ENCODE peak calls at places on chromosomes 2 and 18, in seven cellular contexts. W, I, S, H, J, F and T are unnamed samples.

GRCh38 chr18:79404567-79404910 is 8.8 kb downstream of the NFATC1 start:
- DNase-seq in F (no peak), H (no peak), J (no peak), I (no peak), W (no peak), S (no peak), T (no peak)

GRCh38 chr18:72107647-72108046 is 436.5 kb downstream of the CBLN2 start:
- DNase-seq in H (peak), W (no peak), S (no peak), J (no peak), I (no peak), F (peak), T (no peak)

GRCh38 chr2:165407464-165407863 is 62.0 kb upstream of the CSRNP3 start:
- DNase-seq in W (no peak), S (no peak), J (no peak), I (no peak), H (no peak), F (no peak), T (no peak)

GRCh38 chr2:160229591-160229990 is 29.5 kb upstream of the ITGB6 start:
- DNase-seq in J (no peak), S (no peak), I (no peak), H (peak), W (no peak), F (no peak), T (no peak)

GRCh38 chr18:47893939-47894699 is 36.3 kb downstream of the SMAD2 start:
- DNase-seq in I (no peak), S (no peak), W (no peak), J (no peak), H (no peak), F (no peak), T (no peak)

GRCh38 chr2:101149241-101150192 is 1.7 kb downstream of the TBC1D8 start:
- DNase-seq in I (no peak), J (no peak), W (no peak), F (no peak), H (no peak), S (no peak), T (no peak)

GRCh38 chr2:68190991-68191731 is 33.5 kb downstream of the PNO1 start:
- DNase-seq in I (peak), J (no peak), F (peak), S (no peak), H (peak), W (no peak), T (peak)

GRCh38 chr2:237171396-237171795 is 85.7 kb downstream of the COPS8 start:
- DNase-seq in F (peak), H (peak), S (peak), W (no peak), J (no peak), I (peak), T (peak)

GRCh38 chr2:176080540-176081355 is 3.0 kb downstream of the EVX2 start:
- DNase-seq in W (no peak), J (no peak), S (peak), I (no peak), F (no peak), H (no peak), T (no peak)

GRCh38 chr2:140349695-140350094 is 1569.5 kb upstream of the NXPH2 start:
- DNase-seq in F (no peak), W (no peak), S (no peak), H (peak), I (no peak), J (no peak), T (no peak)

GRCh38 chr2:98029718-98030222 is 34.0 kb upstream of the TMEM131 start:
- DNase-seq in J (no peak), I (no peak), F (no peak), H (no peak), S (no peak), W (no peak), T (no peak)

GRCh38 chr2:54881759-54882158 is 158.3 kb downstream of the EML6 start:
- DNase-seq in S (no peak), I (no peak), W (no peak), H (no peak), F (no peak), J (no peak), T (no peak)

GRCh38 chr2:241291152-241291551 is 24.3 kb downstream of the HDLBP start:
- DNase-seq in H (no peak), I (no peak), S (no peak), J (no peak), F (no peak), W (no peak), T (no peak)

GRCh38 chr2:213188971-213189899 is 37.8 kb upstream of the IKZF2 start:
- DNase-seq in H (peak), I (no peak), W (no peak), J (no peak), S (no peak), F (no peak), T (no peak)

GRCh38 chr2:122634261-122634660 is 878.8 kb downstream of the TSN start:
- DNase-seq in I (peak), S (no peak), F (peak), H (peak), J (no peak), W (no peak), T (peak)

GRCh38 chr18:9575558-9575957 is 38.8 kb downstream of the PPP4R1 start:
- DNase-seq in I (peak), J (peak), W (no peak), S (no peak), H (peak), F (peak), T (peak)

GRCh38 chr2:74481961-74482800 is 617 bp downstream of the CCDC142 start:
- DNase-seq in H (no peak), S (no peak), I (no peak), W (peak), J (no peak), F (no peak), T (no peak)

GRCh38 chr18:12766986-12767433 is 64.2 kb downstream of the PSMG2 start:
- DNase-seq in F (no peak), I (no peak), W (no peak), J (no peak), S (no peak), H (no peak), T (no peak)

GRCh38 chr2:176162911-176163654 is 6.0 kb downstream of the HOXD3 start:
- DNase-seq in I (no peak), W (no peak), J (no peak), S (no peak), H (no peak), F (no peak), T (no peak)

GRCh38 chr2:234136461-234136860 is 86.0 kb downstream of the SPP2 start:
- DNase-seq in J (no peak), S (no peak), W (no peak), H (no peak), F (no peak), I (peak), T (no peak)

GRCh38 chr2:241225545-241225944 is 37.1 kb downstream of the ANO7 start:
- DNase-seq in S (no peak), I (no peak), H (no peak), W (no peak), J (no peak), F (no peak), T (no peak)

GRCh38 chr18:7647500-7647899 is 80.4 kb downstream of the PTPRM start:
- DNase-seq in J (no peak), I (no peak), H (no peak), F (no peak), S (no peak), W (no peak), T (no peak)

GRCh38 chr18:72866572-72866900 is 1.3 kb downstream of the NETO1 start:
- DNase-seq in S (no peak), H (no peak), J (no peak), I (no peak), F (no peak), W (no peak), T (no peak)

GRCh38 chr2:21330786-21331391 is 207.1 kb downstream of the TDRD15 start:
- DNase-seq in F (no peak), S (no peak), J (no peak), W (no peak), H (peak), I (no peak), T (no peak)

GRCh38 chr2:69514836-69515235 is 77.6 kb upstream of the NFU1 start:
- DNase-seq in I (no peak), W (no peak), H (peak), J (no peak), S (no peak), F (no peak), T (no peak)

GRCh38 chr2:161273038-161273760 is 35.0 kb upstream of the PSMD14 start:
- DNase-seq in J (no peak), H (peak), S (no peak), W (no peak), F (peak), I (peak), T (peak)

GRCh38 chr2:239579081-239579480 is 178.3 kb upstream of the HDAC4 start:
- DNase-seq in W (no peak), J (no peak), S (no peak), I (no peak), F (no peak), H (no peak), T (no peak)

GRCh38 chr2:218217366-218218309 is 649 bp downstream of the ARPC2 start:
- DNase-seq in J (peak), H (no peak), F (no peak), W (peak), I (no peak), S (no peak), T (no peak)

GRCh38 chr2:18247282-18248110 is 313.0 kb downstream of the RDH14 start:
- DNase-seq in S (no peak), W (no peak), J (no peak), F (peak), H (no peak), I (no peak), T (no peak)

GRCh38 chr2:230430957-230431635 is 15.1 kb downstream of the SP100 start:
- DNase-seq in J (no peak), H (no peak), I (no peak), F (no peak), W (no peak), S (no peak), T (no peak)

GRCh38 chr2:128347701-128348504 is 29.2 kb upstream of the HS6ST1 start:
- DNase-seq in J (peak), H (peak), W (no peak), F (peak), I (peak), S (peak), T (peak)

GRCh38 chr18:70422061-70422965 is 133.5 kb downstream of the SOCS6 start:
- DNase-seq in I (peak), F (peak), J (no peak), S (no peak), W (no peak), H (peak), T (peak)

DNA sequence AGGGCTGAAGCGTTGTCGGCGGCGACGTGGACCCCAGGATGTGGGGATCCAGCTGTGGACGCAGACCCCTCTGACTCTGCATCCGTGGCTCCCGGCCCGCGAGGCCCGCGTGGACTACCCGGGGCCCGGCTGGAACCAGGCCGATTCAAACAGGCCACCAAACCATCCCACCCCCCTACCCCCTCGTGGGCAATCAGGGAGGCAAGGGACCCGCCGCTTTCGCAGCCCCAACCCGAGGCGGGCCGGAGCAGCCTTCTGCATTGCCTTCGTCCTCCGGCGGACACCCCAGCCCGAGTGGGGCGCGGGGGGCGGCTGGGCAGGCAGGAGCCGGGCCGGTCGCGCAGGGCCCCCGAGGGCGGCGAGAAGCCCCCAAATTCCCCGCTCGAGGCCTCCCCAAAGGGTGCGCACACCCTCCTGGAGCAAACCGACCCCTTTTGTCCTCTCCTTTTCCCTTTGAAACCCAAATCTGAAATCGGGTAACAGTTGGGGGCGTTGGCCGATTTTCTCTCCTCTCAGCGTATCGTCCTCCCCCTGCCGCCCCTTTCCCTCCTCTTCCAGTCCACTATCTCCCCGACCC is 7.3 kb downstream of the SP9 start:
- DNase-seq in S (no peak), J (no peak), W (no peak), F (no peak), H (no peak), I (no peak), T (no peak)
- H3K4me3 ChIP-seq in S (peak), J (no peak), W (no peak), F (no peak), H (peak), I (no peak), T (peak)

GRCh38 chr2:11688222-11689069 is 18.5 kb upstream of the NTSR2 start:
- DNase-seq in J (peak), H (peak), F (no peak), I (no peak), W (peak), S (no peak), T (peak)
- H3K4me3 ChIP-seq in J (no peak), H (peak), F (no peak), I (no peak), W (no peak), S (peak), T (peak)

DNA sequence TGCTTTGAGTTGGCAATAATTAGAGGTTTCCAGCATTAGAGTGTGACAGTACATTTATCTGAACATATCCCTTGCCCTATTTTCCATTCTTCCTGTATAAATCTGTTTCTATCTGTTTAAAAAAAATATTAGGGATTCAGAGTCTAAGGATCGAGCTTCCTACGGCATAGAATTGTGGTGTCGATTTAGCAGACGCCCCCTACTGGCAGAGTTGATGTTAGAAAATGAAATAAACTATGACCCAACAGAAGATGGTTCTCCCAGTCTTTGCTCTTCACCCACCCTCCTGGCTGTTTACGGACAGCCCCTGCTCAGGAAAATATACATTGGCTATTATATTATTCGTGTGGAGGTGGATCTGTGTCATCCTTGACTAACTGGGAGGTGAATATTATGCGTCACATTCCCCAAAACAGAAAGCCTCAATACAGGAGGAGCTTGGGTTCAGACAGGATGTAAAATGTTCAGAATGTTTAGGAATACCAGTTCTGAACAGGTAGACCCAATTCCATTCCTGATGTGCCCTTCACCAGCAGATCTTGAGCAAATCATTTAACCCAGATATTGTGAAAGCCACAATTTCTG is 10.6 kb upstream of the ERMN start:
- DNase-seq in J (no peak), I (no peak), H (peak), W (peak), S (no peak), F (peak), T (no peak)
- H3K4me3 ChIP-seq in J (no peak), I (no peak), H (no peak), W (peak), S (no peak), F (no peak), T (no peak)

DNA sequence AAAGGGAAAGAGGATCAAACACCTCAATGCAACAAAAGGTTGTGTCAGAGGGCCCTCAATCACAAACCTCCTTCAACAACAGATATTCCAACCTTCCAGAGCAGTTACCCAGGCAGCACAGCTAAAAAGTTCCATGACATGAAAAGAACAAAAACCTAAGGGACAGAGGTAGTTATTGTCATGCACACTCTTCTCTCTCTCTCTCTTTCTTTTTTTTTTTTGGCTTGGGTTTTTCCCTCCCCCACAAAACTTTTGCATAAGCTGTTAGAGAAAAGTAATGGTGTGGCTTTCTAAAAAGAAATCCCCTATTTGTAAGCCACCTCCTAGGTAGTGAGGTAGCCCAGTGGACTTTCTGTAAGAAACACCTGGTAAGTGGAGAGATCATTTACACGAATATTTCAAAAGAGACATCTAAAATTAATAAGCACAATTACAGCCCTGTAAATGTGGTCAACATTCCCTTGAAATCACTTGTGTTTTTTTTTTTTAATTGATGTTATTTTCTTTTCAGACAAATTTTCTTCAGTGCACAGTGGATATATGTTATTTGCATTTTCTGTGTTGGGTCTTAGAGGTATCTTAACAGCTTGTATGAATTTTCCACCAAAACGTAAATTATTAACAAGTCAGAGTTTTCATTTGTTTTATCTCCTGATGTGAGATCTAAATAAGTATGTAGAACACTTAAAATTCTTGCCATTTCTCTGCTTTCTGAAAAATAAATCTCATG is 48.4 kb downstream of the ZEB2 start:
- DNase-seq in J (no peak), F (no peak), H (no peak), S (no peak), W (no peak), I (no peak), T (no peak)
- H3K4me3 ChIP-seq in J (no peak), F (no peak), H (no peak), S (no peak), W (no peak), I (no peak), T (no peak)

GRCh38 chr2:60413069-60413818 is 140.2 kb downstream of the BCL11A start:
- DNase-seq in W (no peak), F (no peak), H (no peak), I (no peak), J (no peak), S (no peak), T (no peak)

GRCh38 chr2:60414731-60415130 is 138.7 kb downstream of the BCL11A start:
- DNase-seq in W (no peak), H (peak), S (no peak), F (no peak), J (no peak), I (no peak), T (peak)

GRCh38 chr2:60413819-60414178 is 139.7 kb downstream of the BCL11A start:
- DNase-seq in J (no peak), S (no peak), F (no peak), H (no peak), W (no peak), I (no peak), T (no peak)

GRCh38 chr2:60415814-60416213 is 137.6 kb downstream of the BCL11A start:
- DNase-seq in F (no peak), H (no peak), S (no peak), I (no peak), J (no peak), W (no peak), T (no peak)

GRCh38 chr2:60416221-60417008 is 137.0 kb downstream of the BCL11A start:
- DNase-seq in I (no peak), J (no peak), F (no peak), H (peak), W (no peak), S (no peak), T (peak)
- H3K4me3 ChIP-seq in I (no peak), J (no peak), F (no peak), H (no peak), W (no peak), S (no peak), T (no peak)

GRCh38 chr2:36411962-36412444 is 56.4 kb downstream of the CRIM1 start:
- DNase-seq in J (no peak), I (peak), H (no peak), F (no peak), W (no peak), S (no peak), T (no peak)
- H3K4me3 ChIP-seq in J (no peak), I (no peak), H (no peak), F (no peak), W (no peak), S (no peak), T (no peak)

GRCh38 chr2:70937866-70938579 is 2.3 kb downstream of the ATP6V1B1 start:
- DNase-seq in F (no peak), S (peak), W (no peak), J (no peak), I (no peak), H (no peak), T (no peak)
- H3K4me3 ChIP-seq in F (no peak), S (no peak), W (no peak), J (no peak), I (no peak), H (no peak), T (no peak)

DNA sequence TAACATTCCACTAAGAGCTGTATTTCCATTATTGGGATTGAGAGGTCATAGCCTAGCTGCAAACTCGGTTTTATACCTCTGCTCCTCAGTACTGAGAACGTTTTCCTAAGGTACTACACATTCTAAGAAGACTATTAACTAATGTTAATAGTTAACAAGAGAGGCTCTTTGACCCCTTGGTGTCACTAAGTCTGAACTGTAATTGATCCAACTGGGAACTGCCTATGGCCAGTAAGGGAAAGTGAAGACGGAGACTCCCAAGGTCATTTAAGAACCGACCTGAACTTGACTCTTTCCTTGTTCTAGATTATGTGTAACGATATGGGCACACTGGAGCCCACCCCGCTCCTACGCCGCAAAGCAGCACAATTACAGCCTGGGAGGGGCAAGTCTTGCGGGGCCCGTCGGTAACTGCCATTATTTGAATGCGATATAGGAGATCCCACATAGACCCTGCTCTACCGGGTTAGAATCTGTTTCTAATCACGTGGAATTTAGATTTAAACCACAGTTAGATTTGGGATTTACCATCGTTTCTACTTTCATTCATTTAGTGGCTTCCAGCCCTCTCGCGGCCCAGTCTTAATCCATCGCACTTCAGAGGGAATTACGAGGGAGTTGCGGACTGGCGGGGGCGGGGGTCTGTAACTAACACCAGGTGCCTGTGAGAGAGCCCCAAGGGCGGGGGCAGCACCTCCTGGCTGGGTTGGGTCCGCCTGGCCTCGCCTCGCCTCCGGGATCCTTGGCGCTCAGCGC is 84.1 kb upstream of the EPB41L3 start:
- DNase-seq in J (no peak), S (no peak), F (no peak), I (no peak), W (no peak), H (peak), T (no peak)
- H3K4me3 ChIP-seq in J (peak), S (peak), F (peak), I (peak), W (no peak), H (peak), T (peak)